ENCODE peak calls at places on chromosomes 12 and 14, in four cellular contexts. Y, B, P and W are unnamed samples.

GRCh38 chr12:98744692-98745091 is 99.6 kb downstream of the APAF1 start:
- DNase-seq in Y (peak), B (no peak), P (no peak), W (no peak)

GRCh38 chr12:92144631-92145480 is 790 bp downstream of the BTG1 start:
- DNase-seq in Y (peak), B (peak), P (peak), W (peak)

GRCh38 chr14:71652368-71652767 is 279.9 kb upstream of the RGS6 start:
- DNase-seq in Y (no peak), B (no peak), P (no peak), W (no peak)

GRCh38 chr14:69413483-69413882 is 15.0 kb downstream of the SLC39A9 start:
- DNase-seq in Y (no peak), B (no peak), P (no peak), W (no peak)

GRCh38 chr12:79925492-79925891 is 9.4 kb downstream of the PPP1R12A start:
- DNase-seq in Y (no peak), B (no peak), P (no peak), W (no peak)

GRCh38 chr14:68174446-68174845 is 354.9 kb downstream of the RAD51B start:
- DNase-seq in Y (no peak), B (no peak), P (no peak), W (no peak)

GRCh38 chr14:101359221-101360044 is 201.9 kb upstream of the DIO3 start:
- DNase-seq in Y (peak), B (no peak), P (no peak), W (no peak)

GRCh38 chr14:105844047-105844630 is 317.8 kb downstream of the TMEM121 start:
- DNase-seq in Y (peak), B (no peak), P (no peak), W (no peak)

GRCh38 chr12:11510671-11511070 is 115.3 kb upstream of the PRB2 start:
- DNase-seq in Y (no peak), B (no peak), P (no peak), W (no peak)

GRCh38 chr14:94621358-94622134 is 9.4 kb downstream of the SERPINA3 start:
- DNase-seq in Y (no peak), B (no peak), P (no peak), W (no peak)

GRCh38 chr14:64760146-64760755 is 56.0 kb downstream of the PLEKHG3 start:
- DNase-seq in Y (peak), B (peak), P (peak), W (peak)

GRCh38 chr14:37318938-37319337 is 121.2 kb downstream of the MIPOL1 start:
- DNase-seq in Y (no peak), B (no peak), P (no peak), W (no peak)

GRCh38 chr12:6074394-6074793 is 50.1 kb downstream of the VWF start:
- DNase-seq in Y (no peak), B (peak), P (no peak), W (no peak)

GRCh38 chr14:104933721-104934379 is 9.2 kb downstream of the PLD4 start:
- DNase-seq in Y (peak), B (no peak), P (no peak), W (no peak)

GRCh38 chr12:133106253-133106652 is 23.8 kb downstream of the ZNF891 start:
- DNase-seq in Y (no peak), B (no peak), P (no peak), W (no peak)

GRCh38 chr14:20866963-20867362 is 24.2 kb upstream of the RNASE3 start:
- DNase-seq in Y (no peak), B (no peak), P (no peak), W (no peak)

GRCh38 chr12:6961695-6962284 is 8.7 kb downstream of the PHB2 start:
- DNase-seq in Y (peak), B (peak), P (no peak), W (peak)

GRCh38 chr12:58977476-58977875 is 57.2 kb upstream of the LRIG3 start:
- DNase-seq in Y (no peak), B (no peak), P (no peak), W (no peak)

GRCh38 chr14:85528080-85528881 is 1.7 kb upstream of the FLRT2 start:
- DNase-seq in Y (peak), B (no peak), P (no peak), W (no peak)

GRCh38 chr14:100288382-100289185 is 17.7 kb downstream of the SLC25A29 start:
- DNase-seq in Y (no peak), B (no peak), P (no peak), W (no peak)

GRCh38 chr12:109064143-109064542 is 11.8 kb downstream of the USP30 start:
- DNase-seq in Y (no peak), B (no peak), P (no peak), W (no peak)